ENCODE peak calls at places on chromosomes 4 and X, in four cellular contexts. O is ureter, B is neuronal stem cell, L is Caco-2. R is an unnamed sample.

GRCh38 chrX:100090931-100091330 is 319.1 kb downstream of the PCDH19 start:
- DNase-seq in O (no peak), B (no peak), L (no peak), R (no peak)

GRCh38 chrX:46649421-46650260 is 76.1 kb downstream of the CHST7 start:
- DNase-seq in O (no peak), B (no peak), L (no peak), R (no peak)

GRCh38 chrX:110180928-110181310 is 137.0 kb downstream of the AMMECR1 start:
- DNase-seq in O (no peak), B (no peak), L (no peak), R (no peak)

GRCh38 chrX:11190745-11191510 is 79.8 kb downstream of the HCCS start:
- DNase-seq in O (no peak), B (no peak), L (no peak), R (no peak)

GRCh38 chrX:1205681-1206611 is 6.5 kb downstream of the CRLF2 start:
- DNase-seq in O (no peak), B (peak; percentile 93), L (peak; percentile 3), R (no peak)

GRCh38 chrX:15343075-15343476 is 7.8 kb upstream of the PIGA start:
- DNase-seq in O (no peak), B (no peak), L (peak; percentile 61), R (peak; percentile 6)

GRCh38 chr4:95835672-95836071 is 4.2 kb upstream of the PDHA2 start:
- DNase-seq in O (no peak), B (peak; percentile 24), L (peak; percentile 14), R (no peak)

GRCh38 chrX:47644557-47645091 is 5.7 kb downstream of the ELK1 start:
- DNase-seq in O (no peak), B (no peak), L (no peak), R (peak; percentile 41)

GRCh38 chr4:11650801-11651596 is 222.3 kb upstream of the HS3ST1 start:
- DNase-seq in O (no peak), B (no peak), L (no peak), R (no peak)

GRCh38 chrX:67544871-67545771 is 1.3 kb downstream of the AR start:
- DNase-seq in O (no peak), B (peak; percentile 15), L (no peak), R (no peak)

GRCh38 chr4:72302981-72303704 is 265.9 kb downstream of the ADAMTS3 start:
- DNase-seq in O (no peak), B (peak; percentile 53), L (peak; percentile 54), R (peak; percentile 15)

R was measured in HuH-7.